ENCODE peak calls at places on chromosomes 3 and 15, in ten cellular contexts. One of them, this sample, is unnamed.

GRCh38 chr3:131907809-131908208 is 127.0 kb downstream of the CPNE4 start:
- DNase-seq in stimulated activated CD4-positive, alpha-beta T cell treated with anti-CD3 and anti-CD28 coated beads, TNF-alpha, amount 100 ng/mL, for 24 hours: no peak
- DNase-seq in activated naive CD8-positive, alpha-beta T cell treated with anti-CD3 and anti-CD28 coated beads, Interleukin-2, amount 50 U/mL, for 24 hours: no peak
- DNase-seq in ACHN: no peak
- DNase-seq in fibroblast of the conjunctiva: no peak
- DNase-seq in HCEC 1CT: no peak
- DNase-seq in caudate nucleus: no peak
- DNase-seq in activated CD8-positive, alpha-beta memory T cell treated with anti-CD3 and anti-CD28 coated beads for 48 hours: no peak
- DNase-seq in T-helper 2 cell: no peak
- DNase-seq in substantia nigra: no peak
- DNase-seq in this sample: no peak

GRCh38 chr3:14431928-14432834 is 29.8 kb downstream of the SLC6A6 start:
- DNase-seq in stimulated activated CD4-positive, alpha-beta T cell treated with anti-CD3 and anti-CD28 coated beads, TNF-alpha, amount 100 ng/mL, for 24 hours: peak; percentile 94
- DNase-seq in activated naive CD8-positive, alpha-beta T cell treated with anti-CD3 and anti-CD28 coated beads, Interleukin-2, amount 50 U/mL, for 24 hours: peak; percentile 92
- DNase-seq in ACHN: peak; percentile 69
- DNase-seq in fibroblast of the conjunctiva: no peak
- DNase-seq in HCEC 1CT: peak; percentile 81
- DNase-seq in caudate nucleus: peak; percentile 80
- DNase-seq in activated CD8-positive, alpha-beta memory T cell treated with anti-CD3 and anti-CD28 coated beads for 48 hours: peak; percentile 62
- DNase-seq in T-helper 2 cell: peak; percentile 73
- DNase-seq in substantia nigra: peak; percentile 81
- DNase-seq in this sample: no peak

GRCh38 chr3:195073866-195074860 is 196.8 kb downstream of the XXYLT1 start:
- DNase-seq in stimulated activated CD4-positive, alpha-beta T cell treated with anti-CD3 and anti-CD28 coated beads, TNF-alpha, amount 100 ng/mL, for 24 hours: no peak
- DNase-seq in activated naive CD8-positive, alpha-beta T cell treated with anti-CD3 and anti-CD28 coated beads, Interleukin-2, amount 50 U/mL, for 24 hours: no peak
- DNase-seq in ACHN: no peak
- DNase-seq in fibroblast of the conjunctiva: no peak
- DNase-seq in HCEC 1CT: no peak
- DNase-seq in caudate nucleus: no peak
- DNase-seq in activated CD8-positive, alpha-beta memory T cell treated with anti-CD3 and anti-CD28 coated beads for 48 hours: no peak
- DNase-seq in T-helper 2 cell: no peak
- DNase-seq in substantia nigra: no peak
- DNase-seq in this sample: peak; percentile 14

GRCh38 chr3:185552358-185552877 is at the start of gene LIPH:
- DNase-seq in stimulated activated CD4-positive, alpha-beta T cell treated with anti-CD3 and anti-CD28 coated beads, TNF-alpha, amount 100 ng/mL, for 24 hours: peak; percentile 21
- DNase-seq in activated naive CD8-positive, alpha-beta T cell treated with anti-CD3 and anti-CD28 coated beads, Interleukin-2, amount 50 U/mL, for 24 hours: no peak
- DNase-seq in ACHN: peak; percentile 53
- DNase-seq in fibroblast of the conjunctiva: no peak
- DNase-seq in HCEC 1CT: peak; percentile 22
- DNase-seq in caudate nucleus: no peak
- DNase-seq in activated CD8-positive, alpha-beta memory T cell treated with anti-CD3 and anti-CD28 coated beads for 48 hours: no peak
- DNase-seq in T-helper 2 cell: no peak
- DNase-seq in substantia nigra: no peak
- DNase-seq in this sample: no peak

GRCh38 chr3:118036215-118036614 is 998.4 kb downstream of the IGSF11 start:
- DNase-seq in stimulated activated CD4-positive, alpha-beta T cell treated with anti-CD3 and anti-CD28 coated beads, TNF-alpha, amount 100 ng/mL, for 24 hours: no peak
- DNase-seq in activated naive CD8-positive, alpha-beta T cell treated with anti-CD3 and anti-CD28 coated beads, Interleukin-2, amount 50 U/mL, for 24 hours: no peak
- DNase-seq in ACHN: no peak
- DNase-seq in fibroblast of the conjunctiva: no peak
- DNase-seq in HCEC 1CT: no peak
- DNase-seq in caudate nucleus: no peak
- DNase-seq in activated CD8-positive, alpha-beta memory T cell treated with anti-CD3 and anti-CD28 coated beads for 48 hours: no peak
- DNase-seq in T-helper 2 cell: no peak
- DNase-seq in substantia nigra: no peak
- DNase-seq in this sample: no peak

GRCh38 chr15:78018968-78019644 is 58.4 kb downstream of the TBC1D2B start:
- DNase-seq in stimulated activated CD4-positive, alpha-beta T cell treated with anti-CD3 and anti-CD28 coated beads, TNF-alpha, amount 100 ng/mL, for 24 hours: no peak
- DNase-seq in activated naive CD8-positive, alpha-beta T cell treated with anti-CD3 and anti-CD28 coated beads, Interleukin-2, amount 50 U/mL, for 24 hours: no peak
- DNase-seq in ACHN: no peak
- DNase-seq in fibroblast of the conjunctiva: no peak
- DNase-seq in HCEC 1CT: no peak
- DNase-seq in caudate nucleus: no peak
- DNase-seq in activated CD8-positive, alpha-beta memory T cell treated with anti-CD3 and anti-CD28 coated beads for 48 hours: no peak
- DNase-seq in T-helper 2 cell: no peak
- DNase-seq in substantia nigra: no peak
- DNase-seq in this sample: no peak

GRCh38 chr3:88589131-88589530 is 439.4 kb downstream of the C3orf38 start:
- DNase-seq in stimulated activated CD4-positive, alpha-beta T cell treated with anti-CD3 and anti-CD28 coated beads, TNF-alpha, amount 100 ng/mL, for 24 hours: no peak
- DNase-seq in activated naive CD8-positive, alpha-beta T cell treated with anti-CD3 and anti-CD28 coated beads, Interleukin-2, amount 50 U/mL, for 24 hours: no peak
- DNase-seq in ACHN: no peak
- DNase-seq in fibroblast of the conjunctiva: no peak
- DNase-seq in HCEC 1CT: no peak
- DNase-seq in caudate nucleus: no peak
- DNase-seq in activated CD8-positive, alpha-beta memory T cell treated with anti-CD3 and anti-CD28 coated beads for 48 hours: no peak
- DNase-seq in T-helper 2 cell: no peak
- DNase-seq in substantia nigra: no peak
- DNase-seq in this sample: no peak

GRCh38 chr15:74209997-74210573 is 7.5 kb upstream of the STRA6 start:
- DNase-seq in stimulated activated CD4-positive, alpha-beta T cell treated with anti-CD3 and anti-CD28 coated beads, TNF-alpha, amount 100 ng/mL, for 24 hours: no peak
- DNase-seq in activated naive CD8-positive, alpha-beta T cell treated with anti-CD3 and anti-CD28 coated beads, Interleukin-2, amount 50 U/mL, for 24 hours: no peak
- DNase-seq in ACHN: no peak
- DNase-seq in fibroblast of the conjunctiva: no peak
- DNase-seq in HCEC 1CT: no peak
- DNase-seq in caudate nucleus: no peak
- DNase-seq in activated CD8-positive, alpha-beta memory T cell treated with anti-CD3 and anti-CD28 coated beads for 48 hours: no peak
- DNase-seq in T-helper 2 cell: no peak
- DNase-seq in substantia nigra: no peak
- DNase-seq in this sample: no peak

GRCh38 chr3:185280572-185281365 is 26.9 kb upstream of the EHHADH start:
- DNase-seq in stimulated activated CD4-positive, alpha-beta T cell treated with anti-CD3 and anti-CD28 coated beads, TNF-alpha, amount 100 ng/mL, for 24 hours: no peak
- DNase-seq in activated naive CD8-positive, alpha-beta T cell treated with anti-CD3 and anti-CD28 coated beads, Interleukin-2, amount 50 U/mL, for 24 hours: no peak
- DNase-seq in ACHN: peak; percentile 69
- DNase-seq in fibroblast of the conjunctiva: peak; percentile 33
- DNase-seq in HCEC 1CT: peak; percentile 69
- DNase-seq in caudate nucleus: no peak
- DNase-seq in activated CD8-positive, alpha-beta memory T cell treated with anti-CD3 and anti-CD28 coated beads for 48 hours: no peak
- DNase-seq in T-helper 2 cell: no peak
- DNase-seq in substantia nigra: no peak
- DNase-seq in this sample: no peak

GRCh38 chr15:62277816-62278394 is 112.8 kb upstream of the C2CD4B start:
- DNase-seq in stimulated activated CD4-positive, alpha-beta T cell treated with anti-CD3 and anti-CD28 coated beads, TNF-alpha, amount 100 ng/mL, for 24 hours: no peak
- DNase-seq in activated naive CD8-positive, alpha-beta T cell treated with anti-CD3 and anti-CD28 coated beads, Interleukin-2, amount 50 U/mL, for 24 hours: no peak
- DNase-seq in ACHN: no peak
- DNase-seq in fibroblast of the conjunctiva: no peak
- DNase-seq in HCEC 1CT: no peak
- DNase-seq in caudate nucleus: no peak
- DNase-seq in activated CD8-positive, alpha-beta memory T cell treated with anti-CD3 and anti-CD28 coated beads for 48 hours: no peak
- DNase-seq in T-helper 2 cell: no peak
- DNase-seq in substantia nigra: no peak
- DNase-seq in this sample: no peak

This sample was measured in omental fat pad.